ENCODE peak calls at places on chromosomes 5 and 9, in eight cellular contexts. One of them, this sample, is unnamed.

GRCh38 chr9:127868278-127868903 is 9.1 kb downstream of the AK1 start:
- DNase-seq in BE2C: no peak
- DNase-seq in HFFc6: no peak
- DNase-seq in GM12878: no peak
- DNase-seq in kidney epithelial cell: no peak
- DNase-seq in OCI-LY7: no peak
- DNase-seq in spleen: no peak
- DNase-seq in heart right ventricle: no peak
- DNase-seq in this sample: no peak

GRCh38 chr9:100515578-100516494 is 42.9 kb downstream of the TMEFF1 start:
- DNase-seq in BE2C: no peak
- DNase-seq in HFFc6: no peak
- DNase-seq in GM12878: no peak
- DNase-seq in kidney epithelial cell: no peak
- DNase-seq in OCI-LY7: no peak
- DNase-seq in spleen: no peak
- DNase-seq in heart right ventricle: no peak
- DNase-seq in this sample: no peak

GRCh38 chr5:165781703-165782102 is 2276.3 kb downstream of the MAT2B start:
- DNase-seq in BE2C: no peak
- DNase-seq in HFFc6: no peak
- DNase-seq in GM12878: no peak
- DNase-seq in kidney epithelial cell: no peak
- DNase-seq in OCI-LY7: no peak
- DNase-seq in spleen: no peak
- DNase-seq in heart right ventricle: no peak
- DNase-seq in this sample: no peak

GRCh38 chr5:134070648-134070978 is 43.9 kb upstream of the TCF7 start:
- DNase-seq in BE2C: no peak
- DNase-seq in HFFc6: no peak
- DNase-seq in GM12878: no peak
- DNase-seq in kidney epithelial cell: no peak
- DNase-seq in OCI-LY7: no peak
- DNase-seq in spleen: no peak
- DNase-seq in heart right ventricle: no peak
- DNase-seq in this sample: no peak

GRCh38 chr5:108545301-108545700 is 163.4 kb upstream of the FBXL17 start:
- DNase-seq in BE2C: no peak
- DNase-seq in HFFc6: no peak
- DNase-seq in GM12878: no peak
- DNase-seq in kidney epithelial cell: no peak
- DNase-seq in OCI-LY7: no peak
- DNase-seq in spleen: no peak
- DNase-seq in heart right ventricle: no peak
- DNase-seq in this sample: no peak

GRCh38 chr9:100100268-100100667 is 1.2 kb downstream of the INVS start:
- DNase-seq in BE2C: no peak
- DNase-seq in HFFc6: no peak
- DNase-seq in GM12878: no peak
- DNase-seq in kidney epithelial cell: no peak
- DNase-seq in OCI-LY7: no peak
- DNase-seq in spleen: no peak
- DNase-seq in heart right ventricle: no peak
- DNase-seq in this sample: no peak

GRCh38 chr9:97109194-97109811 is 70.4 kb upstream of the CTSV start:
- DNase-seq in BE2C: peak; percentile 78
- DNase-seq in HFFc6: peak; percentile 26
- DNase-seq in GM12878: peak; percentile 1
- DNase-seq in kidney epithelial cell: peak; percentile 19
- DNase-seq in OCI-LY7: peak; percentile 31
- DNase-seq in spleen: no peak
- DNase-seq in heart right ventricle: no peak
- DNase-seq in this sample: peak; percentile 18

GRCh38 chr9:35401011-35401410 is 88.9 kb upstream of the RUSC2 start:
- DNase-seq in BE2C: no peak
- DNase-seq in HFFc6: no peak
- DNase-seq in GM12878: no peak
- DNase-seq in kidney epithelial cell: no peak
- DNase-seq in OCI-LY7: no peak
- DNase-seq in spleen: no peak
- DNase-seq in heart right ventricle: no peak
- DNase-seq in this sample: no peak

GRCh38 chr9:90815944-90816357 is 14.3 kb downstream of the SYK start:
- DNase-seq in BE2C: no peak
- DNase-seq in HFFc6: no peak
- DNase-seq in GM12878: no peak
- DNase-seq in kidney epithelial cell: no peak
- DNase-seq in OCI-LY7: no peak
- DNase-seq in spleen: no peak
- DNase-seq in heart right ventricle: no peak
- DNase-seq in this sample: no peak

GRCh38 chr9:99303177-99303576 is 81.1 kb downstream of the SEC61B start:
- DNase-seq in BE2C: no peak
- DNase-seq in HFFc6: no peak
- DNase-seq in GM12878: no peak
- DNase-seq in kidney epithelial cell: no peak
- DNase-seq in OCI-LY7: no peak
- DNase-seq in spleen: no peak
- DNase-seq in heart right ventricle: no peak
- DNase-seq in this sample: no peak

GRCh38 chr5:75034137-75034739 is 18.1 kb downstream of the GCNT4 start:
- DNase-seq in BE2C: no peak
- DNase-seq in HFFc6: no peak
- DNase-seq in GM12878: no peak
- DNase-seq in kidney epithelial cell: no peak
- DNase-seq in OCI-LY7: no peak
- DNase-seq in spleen: peak; percentile 72
- DNase-seq in heart right ventricle: no peak
- DNase-seq in this sample: no peak

GRCh38 chr5:1519631-1520141 is 4.1 kb downstream of the LPCAT1 start:
- DNase-seq in BE2C: no peak
- DNase-seq in HFFc6: no peak
- DNase-seq in GM12878: no peak
- DNase-seq in kidney epithelial cell: no peak
- DNase-seq in OCI-LY7: no peak
- DNase-seq in spleen: peak; percentile 77
- DNase-seq in heart right ventricle: no peak
- DNase-seq in this sample: no peak

GRCh38 chr9:91378695-91379127 is 17.0 kb upstream of the AUH start:
- DNase-seq in BE2C: no peak
- DNase-seq in HFFc6: peak; percentile 66
- DNase-seq in GM12878: no peak
- DNase-seq in kidney epithelial cell: no peak
- DNase-seq in OCI-LY7: no peak
- DNase-seq in spleen: no peak
- DNase-seq in heart right ventricle: no peak
- DNase-seq in this sample: no peak

GRCh38 chr5:180366303-180366702 is 13.2 kb upstream of the GFPT2 start:
- DNase-seq in BE2C: no peak
- DNase-seq in HFFc6: peak; percentile 0
- DNase-seq in GM12878: no peak
- DNase-seq in kidney epithelial cell: no peak
- DNase-seq in OCI-LY7: no peak
- DNase-seq in spleen: no peak
- DNase-seq in heart right ventricle: no peak
- DNase-seq in this sample: no peak

GRCh38 chr5:32745317-32745716 is 34.2 kb downstream of the NPR3 start:
- DNase-seq in BE2C: no peak
- DNase-seq in HFFc6: no peak
- DNase-seq in GM12878: no peak
- DNase-seq in kidney epithelial cell: no peak
- DNase-seq in OCI-LY7: no peak
- DNase-seq in spleen: no peak
- DNase-seq in heart right ventricle: no peak
- DNase-seq in this sample: no peak

GRCh38 chr5:34509392-34509791 is 146.7 kb upstream of the RAI14 start:
- DNase-seq in BE2C: no peak
- DNase-seq in HFFc6: no peak
- DNase-seq in GM12878: no peak
- DNase-seq in kidney epithelial cell: no peak
- DNase-seq in OCI-LY7: no peak
- DNase-seq in spleen: no peak
- DNase-seq in heart right ventricle: no peak
- DNase-seq in this sample: no peak

GRCh38 chr5:151591144-151591819 is at the start of gene FAT2:
- DNase-seq in BE2C: no peak
- DNase-seq in HFFc6: no peak
- DNase-seq in GM12878: no peak
- DNase-seq in kidney epithelial cell: no peak
- DNase-seq in OCI-LY7: no peak
- DNase-seq in spleen: no peak
- DNase-seq in heart right ventricle: no peak
- DNase-seq in this sample: peak; percentile 33

GRCh38 chr5:127878174-127878750 is 175.1 kb downstream of the CCDC192 start:
- DNase-seq in BE2C: peak; percentile 63
- DNase-seq in HFFc6: peak; percentile 54
- DNase-seq in GM12878: no peak
- DNase-seq in kidney epithelial cell: no peak
- DNase-seq in OCI-LY7: peak; percentile 23
- DNase-seq in spleen: no peak
- DNase-seq in heart right ventricle: peak; percentile 16
- DNase-seq in this sample: peak; percentile 14

GRCh38 chr5:127386557-127386956 is 96.0 kb downstream of the MEGF10 start:
- DNase-seq in BE2C: no peak
- DNase-seq in HFFc6: peak; percentile 56
- DNase-seq in GM12878: no peak
- DNase-seq in kidney epithelial cell: no peak
- DNase-seq in OCI-LY7: no peak
- DNase-seq in spleen: no peak
- DNase-seq in heart right ventricle: no peak
- DNase-seq in this sample: no peak

GRCh38 chr5:3601929-3602712 is 6.5 kb downstream of the IRX1 start:
- DNase-seq in BE2C: no peak
- DNase-seq in HFFc6: no peak
- DNase-seq in GM12878: no peak
- DNase-seq in kidney epithelial cell: no peak
- DNase-seq in OCI-LY7: no peak
- DNase-seq in spleen: peak; percentile 70
- DNase-seq in heart right ventricle: no peak
- DNase-seq in this sample: peak; percentile 48
- TF ChIP-seq CTCF in BE2C: no peak
- TF ChIP-seq CTCF in HFFc6: no peak
- TF ChIP-seq CTCF in GM12878: no peak
- TF ChIP-seq CTCF in kidney epithelial cell: no peak
- TF ChIP-seq CTCF in OCI-LY7: no peak
- TF ChIP-seq CTCF in spleen: no peak
- TF ChIP-seq CTCF in heart right ventricle: no peak
- TF ChIP-seq CTCF in this sample: no peak

DNA sequence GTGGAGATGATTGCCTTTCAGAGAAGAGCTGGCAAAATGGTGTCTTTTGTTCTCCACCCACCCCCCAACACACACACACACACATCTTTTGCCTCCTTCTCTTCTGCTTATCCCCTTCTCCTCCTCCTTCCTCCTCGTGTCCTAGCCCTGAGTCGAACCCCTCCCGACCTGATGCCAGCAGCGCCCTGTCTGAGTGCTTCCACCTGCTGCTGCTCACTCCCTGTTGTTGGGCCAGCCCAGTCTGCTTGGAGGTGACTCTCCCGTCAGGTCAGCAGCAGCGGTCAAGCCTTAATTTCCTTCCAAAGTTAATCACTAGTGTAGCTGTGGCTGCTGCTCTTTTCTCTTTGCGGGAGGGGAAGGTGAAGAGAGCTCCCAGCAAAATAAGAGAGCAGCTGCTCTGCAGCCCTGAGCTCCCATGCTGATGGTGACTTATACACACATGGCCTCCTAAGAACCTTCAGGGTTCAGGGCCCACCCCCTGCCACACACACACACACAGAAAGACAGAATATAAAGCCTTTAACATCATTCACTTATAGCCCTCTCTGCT is 43.8 kb downstream of the GAS1 start:
- DNase-seq in BE2C: no peak
- DNase-seq in HFFc6: no peak
- DNase-seq in GM12878: no peak
- DNase-seq in kidney epithelial cell: no peak
- DNase-seq in OCI-LY7: no peak
- DNase-seq in spleen: no peak
- DNase-seq in heart right ventricle: no peak
- DNase-seq in this sample: peak; percentile 34
- TF ChIP-seq CTCF in BE2C: no peak
- TF ChIP-seq CTCF in HFFc6: no peak
- TF ChIP-seq CTCF in GM12878: no peak
- TF ChIP-seq CTCF in kidney epithelial cell: no peak
- TF ChIP-seq CTCF in OCI-LY7: no peak
- TF ChIP-seq CTCF in spleen: no peak
- TF ChIP-seq CTCF in heart right ventricle: no peak
- TF ChIP-seq CTCF in this sample: no peak

DNA sequence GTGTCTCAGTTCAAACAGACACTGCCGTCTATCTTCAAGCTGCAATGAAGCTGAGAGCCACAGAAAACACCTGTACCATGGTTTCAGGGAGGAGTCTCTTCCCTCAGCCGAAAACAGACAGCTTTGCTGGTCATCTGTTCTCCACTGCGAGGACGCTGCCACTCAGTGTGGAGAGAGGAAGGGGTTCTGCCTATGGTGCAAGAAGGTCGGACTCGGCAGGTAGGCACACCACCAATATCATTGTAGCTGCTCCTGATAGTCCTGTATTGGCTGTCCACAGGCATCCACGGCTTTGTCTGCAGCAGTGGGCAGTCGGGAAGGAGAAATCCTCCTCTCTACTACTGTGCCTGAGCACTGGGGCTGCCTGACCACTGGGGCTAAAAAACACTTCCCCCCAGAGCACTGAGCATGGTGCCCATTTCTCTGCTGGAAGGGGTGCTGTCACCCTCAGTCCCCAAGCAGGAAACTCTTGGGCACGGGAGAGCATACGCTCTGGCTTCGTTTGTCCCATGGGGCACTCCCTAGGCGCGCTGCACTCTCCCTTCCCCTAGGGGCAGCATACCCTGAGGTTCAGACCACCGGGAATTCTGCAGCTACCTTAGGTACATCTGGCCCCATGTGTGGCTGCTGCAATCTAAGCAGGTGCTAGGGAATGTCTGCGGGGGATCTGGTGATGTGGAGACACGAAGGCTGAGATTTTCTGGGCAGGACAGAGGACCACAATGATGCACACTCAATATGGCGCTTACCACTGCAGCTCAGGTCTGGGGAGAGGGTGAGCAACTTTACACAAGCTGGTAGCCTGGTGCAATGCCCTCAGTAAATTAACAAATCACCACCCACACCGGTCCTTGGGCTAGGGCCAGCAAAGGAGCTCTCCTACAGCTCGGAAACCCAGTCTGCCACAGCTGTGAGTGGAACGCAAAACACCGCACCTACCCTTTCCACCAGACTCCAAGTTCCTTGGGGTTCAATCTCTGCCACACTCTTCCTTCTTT is 880.9 kb upstream of the SEMA6A start:
- DNase-seq in BE2C: peak; percentile 66
- DNase-seq in HFFc6: no peak
- DNase-seq in GM12878: no peak
- DNase-seq in kidney epithelial cell: no peak
- DNase-seq in OCI-LY7: peak; percentile 7
- DNase-seq in spleen: peak; percentile 73
- DNase-seq in heart right ventricle: no peak
- DNase-seq in this sample: no peak
- TF ChIP-seq CTCF in BE2C: peak; percentile 77
- TF ChIP-seq CTCF in HFFc6: peak; percentile 25
- TF ChIP-seq CTCF in GM12878: peak; percentile 33
- TF ChIP-seq CTCF in kidney epithelial cell: peak; percentile 43
- TF ChIP-seq CTCF in OCI-LY7: peak; percentile 57
- TF ChIP-seq CTCF in spleen: no peak
- TF ChIP-seq CTCF in heart right ventricle: no peak
- TF ChIP-seq CTCF in this sample: no peak

GRCh38 chr9:106557996-106558667 is 304.8 kb upstream of the ZNF462 start:
- DNase-seq in BE2C: no peak
- DNase-seq in HFFc6: no peak
- DNase-seq in GM12878: no peak
- DNase-seq in kidney epithelial cell: no peak
- DNase-seq in OCI-LY7: no peak
- DNase-seq in spleen: peak; percentile 65
- DNase-seq in heart right ventricle: no peak
- DNase-seq in this sample: no peak

GRCh38 chr9:106560540-106560939 is 302.4 kb upstream of the ZNF462 start:
- DNase-seq in BE2C: no peak
- DNase-seq in HFFc6: no peak
- DNase-seq in GM12878: no peak
- DNase-seq in kidney epithelial cell: no peak
- DNase-seq in OCI-LY7: peak; percentile 6
- DNase-seq in spleen: no peak
- DNase-seq in heart right ventricle: no peak
- DNase-seq in this sample: no peak
- TF ChIP-seq CTCF in BE2C: peak; percentile 54
- TF ChIP-seq CTCF in HFFc6: peak; percentile 34
- TF ChIP-seq CTCF in GM12878: no peak
- TF ChIP-seq CTCF in kidney epithelial cell: no peak
- TF ChIP-seq CTCF in OCI-LY7: peak; percentile 76
- TF ChIP-seq CTCF in spleen: no peak
- TF ChIP-seq CTCF in heart right ventricle: peak; percentile 8
- TF ChIP-seq CTCF in this sample: peak; percentile 27